ENCODE peak calls at places on chromosomes 2 and 18, in ten cellular contexts. W is breast epithelium; F is pancreas; J is thyroid gland; L is lung; U is HCT116; X is naive thymus-derived CD4-positive, alpha-beta T cell; T is H9; D is gastrocnemius medialis; S is heart left ventricle. R is an unnamed sample. For H3K9me3 and H3K4me1, the result is how much of the 10 kb centered on the place peaks cover.

GRCh38 chr2:53744395-53745065 is 23.1 kb upstream of the CHAC2 start:
- DNase-seq in W (no peak), F (no peak), J (no peak), L (no peak), U (no peak), X (no peak), T (no peak), D (no peak), S (no peak), R (no peak)

GRCh38 chr18:42112657-42113420 is 157.8 kb downstream of the PIK3C3 start:
- DNase-seq in W (no peak), F (no peak), J (no peak), L (no peak), U (no peak), X (no peak), T (no peak), D (peak), S (no peak), R (no peak)

GRCh38 chr2:60530228-60530627 is 23.2 kb downstream of the BCL11A start:
- DNase-seq in W (no peak), F (peak), J (peak), L (no peak), U (no peak), X (no peak), T (no peak), D (no peak), S (no peak), R (no peak)

GRCh38 chr2:208441951-208442350 is 35.4 kb downstream of the PTH2R start:
- DNase-seq in W (no peak), F (no peak), J (no peak), L (no peak), U (no peak), X (no peak), T (no peak), D (no peak), S (no peak), R (no peak)

GRCh38 chr2:166361351-166362153 is 14.2 kb downstream of the SCN9A start:
- DNase-seq in W (no peak), F (no peak), J (no peak), L (no peak), U (peak), X (no peak), T (no peak), D (no peak), S (no peak), R (no peak)

GRCh38 chr2:186617771-186618170 is 27.9 kb downstream of the ITGAV start:
- DNase-seq in W (no peak), F (no peak), J (no peak), L (no peak), U (no peak), X (no peak), T (no peak), D (no peak), S (no peak), R (no peak)

GRCh38 chr2:37573818-37574388 is 97.5 kb downstream of the CDC42EP3 start:
- DNase-seq in W (no peak), F (no peak), J (no peak), L (no peak), U (no peak), X (no peak), T (no peak), D (no peak), S (no peak), R (no peak)

GRCh38 chr2:197013098-197013497 is 86.6 kb upstream of the PGAP1 start:
- DNase-seq in W (no peak), F (no peak), J (no peak), L (no peak), U (no peak), X (no peak), T (no peak), D (no peak), S (no peak), R (no peak)

GRCh38 chr2:239168575-239168974 is 232.2 kb downstream of the HDAC4 start:
- DNase-seq in W (peak), F (peak), J (no peak), L (no peak), U (no peak), X (no peak), T (no peak), D (peak), S (no peak), R (peak)

GRCh38 chr2:239175181-239175580 is 225.6 kb downstream of the HDAC4 start:
- DNase-seq in W (peak), F (peak), J (no peak), L (no peak), U (no peak), X (no peak), T (no peak), D (no peak), S (no peak), R (no peak)

GRCh38 chr2:239169311-239170048 is 231.3 kb downstream of the HDAC4 start:
- DNase-seq in W (peak), F (peak), J (no peak), L (no peak), U (no peak), X (no peak), T (no peak), D (peak), S (no peak), R (no peak)

GRCh38 chr2:239173301-239173700 is 227.5 kb downstream of the HDAC4 start:
- DNase-seq in W (no peak), F (no peak), J (no peak), L (no peak), U (no peak), X (no peak), T (no peak), D (no peak), S (no peak), R (no peak)

GRCh38 chr2:239171643-239172042 is 229.2 kb downstream of the HDAC4 start:
- DNase-seq in W (no peak), F (no peak), J (no peak), L (no peak), U (no peak), X (no peak), T (no peak), D (no peak), S (no peak), R (no peak)
- H3K9me3 ChIP-seq in W (under half), F (under half), J (under half), L (under half), U (under half), X (under half), T (under half), D (under half), S (under half), R (under half)

DNA sequence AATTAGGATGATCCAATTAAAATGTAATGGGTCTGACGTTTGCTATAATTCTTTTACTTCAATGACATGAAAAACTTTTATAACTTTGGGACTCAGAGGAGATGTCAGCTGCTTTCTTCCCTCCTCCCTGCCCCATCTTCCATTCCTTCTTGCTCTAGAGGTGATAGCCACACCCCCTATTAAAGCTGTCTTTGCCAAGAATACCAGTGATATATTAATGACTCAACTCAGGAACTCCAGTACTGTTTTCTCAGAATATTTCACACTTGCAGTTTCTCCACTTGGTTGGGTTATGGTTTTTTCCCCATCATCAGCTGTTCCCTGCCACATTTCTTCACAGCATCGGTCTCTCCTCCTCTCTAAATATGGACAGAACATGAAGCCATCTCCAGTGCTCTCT is 184.0 kb downstream of the KCNE4 start:
- DNase-seq in W (no peak), F (no peak), J (no peak), L (no peak), U (no peak), X (no peak), T (no peak), D (no peak), S (no peak), R (no peak)
- H3K4me1 ChIP-seq in W (under half), F (under half), J (under half), L (under half), U (under half), X (under half), T (under half), D (under half), S (under half), R (under half)

DNA sequence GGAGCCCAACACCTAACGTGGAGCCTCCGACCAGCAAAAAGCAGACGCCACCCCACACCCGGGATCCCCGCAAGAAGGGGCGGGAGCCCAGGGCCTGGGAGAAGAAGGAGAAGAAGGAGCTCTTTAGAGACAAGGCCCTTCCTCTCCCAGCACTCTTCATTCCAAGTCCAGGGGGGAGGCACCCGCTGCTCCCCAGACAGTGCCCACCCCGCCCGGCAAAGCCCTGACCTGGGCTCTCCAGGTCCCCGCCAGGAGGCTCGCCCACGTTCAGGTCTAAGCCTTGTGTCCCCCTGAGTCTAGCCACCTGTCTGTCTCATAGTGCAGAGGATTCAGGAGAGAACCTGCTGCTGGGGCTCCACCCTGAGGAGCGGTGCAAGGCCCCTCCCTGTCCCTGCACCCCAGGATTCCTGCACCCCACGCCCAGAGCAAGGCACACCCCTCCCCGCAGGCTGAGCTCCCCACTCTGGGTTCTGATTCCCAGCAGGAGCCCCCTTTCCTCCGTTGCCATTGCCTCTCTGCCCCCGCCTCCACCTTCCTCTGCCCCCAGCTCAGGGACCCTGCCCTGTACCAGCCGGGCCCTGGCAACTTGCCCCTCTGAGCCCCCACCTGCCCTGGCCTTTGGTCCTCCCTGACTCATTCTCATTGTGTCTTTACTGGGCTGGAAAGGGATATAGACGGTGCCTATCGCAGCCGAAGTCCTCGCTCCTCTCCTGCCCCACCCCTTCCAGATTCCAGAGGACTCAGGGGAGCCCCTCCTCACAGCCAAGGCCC is 33.5 kb upstream of the GPC1 start:
- DNase-seq in W (no peak), F (no peak), J (no peak), L (no peak), U (no peak), X (no peak), T (peak), D (peak), S (no peak), R (peak)
- H3K9me3 ChIP-seq in W (under half), F (under half), J (under half), L (under half), U (under half), X (under half), T (under half), D (under half), S (under half), R (under half)

GRCh38 chr2:47506024-47506423 is 103.1 kb downstream of the MSH2 start:
- DNase-seq in W (no peak), F (no peak), J (no peak), L (no peak), U (no peak), X (no peak), T (no peak), D (no peak), S (no peak), R (no peak)
- H3K4me1 ChIP-seq in W (under half), F (under half), J (under half), L (under half), U (under half), X (under half), T (under half), D (under half), S (under half), R (under half)

DNA sequence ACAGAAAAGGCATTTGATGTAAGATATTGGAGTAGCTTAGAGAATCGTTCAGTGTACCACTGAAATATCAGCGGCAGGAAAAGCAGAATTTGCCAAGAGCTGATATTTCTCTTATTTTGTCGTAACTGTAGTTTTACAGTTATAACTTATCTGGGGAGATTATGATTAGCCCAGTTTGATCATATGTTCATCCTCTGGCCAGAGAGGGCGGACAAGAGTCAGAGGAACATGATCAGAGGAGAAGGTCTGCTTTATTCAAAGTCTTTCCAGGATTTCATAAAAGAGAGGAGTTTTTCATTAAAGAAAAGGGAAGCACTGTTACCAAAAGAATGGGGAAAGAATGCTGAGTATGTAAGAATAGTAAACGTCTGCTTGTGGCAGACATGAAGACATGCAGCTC is 1655.6 kb downstream of the DPP10 start:
- DNase-seq in W (no peak), F (no peak), J (no peak), L (no peak), U (no peak), X (no peak), T (no peak), D (no peak), S (no peak), R (no peak)
- H3K9me3 ChIP-seq in W (under half), F (under half), J (under half), L (under half), U (under half), X (under half), T (under half), D (under half), S (under half), R (under half)

GRCh38 chr18:12586956-12587355 is 71.0 kb downstream of the SPIRE1 start:
- DNase-seq in W (no peak), F (no peak), J (no peak), L (no peak), U (no peak), X (no peak), T (no peak), D (no peak), S (no peak), R (no peak)
- H3K4me1 ChIP-seq in W (under half), F (under half), J (under half), L (under half), U (under half), X (under half), T (under half), D (under half), S (under half), R (under half)

DNA sequence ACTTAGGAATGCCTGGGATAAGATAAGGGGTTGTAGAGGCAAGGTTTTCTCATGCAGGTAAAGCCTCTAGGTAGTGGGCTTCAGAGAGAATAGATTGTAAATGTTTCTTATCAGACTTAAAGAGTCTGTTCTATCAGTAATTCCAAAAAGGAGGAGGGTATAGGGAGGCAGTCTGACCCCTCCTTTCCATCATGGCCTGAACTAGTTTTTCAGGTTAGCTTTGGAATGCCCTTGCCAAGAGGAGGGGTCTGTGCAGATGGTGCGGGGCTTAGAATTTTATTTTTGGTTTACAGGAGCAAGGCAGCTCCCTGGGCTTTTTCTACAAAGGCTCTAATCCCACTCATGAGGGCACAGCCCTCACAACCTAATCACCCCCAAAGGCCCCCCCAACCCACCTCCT is 135.0 kb downstream of the B3GNT2 start:
- DNase-seq in W (no peak), F (no peak), J (no peak), L (no peak), U (no peak), X (no peak), T (no peak), D (no peak), S (no peak), R (no peak)
- H3K9me3 ChIP-seq in W (under half), F (under half), J (under half), L (under half), U (under half), X (under half), T (under half), D (under half), S (under half), R (under half)

GRCh38 chr2:7539760-7540159 is 622.5 kb downstream of the RNF144A start:
- DNase-seq in W (no peak), F (no peak), J (no peak), L (no peak), U (no peak), X (no peak), T (no peak), D (no peak), S (no peak), R (no peak)
- H3K4me1 ChIP-seq in W (under half), F (under half), J (under half), L (under half), U (under half), X (under half), T (under half), D (under half), S (under half), R (under half)

R was measured in SJSA1.